ENCODE peak calls at places on chromosomes 7 and 10, in seven cellular contexts. G, W, R, M, V, Q and P are unnamed samples.

GRCh38 chr10:34739915-34740314 is 75.2 kb downstream of the PARD3 start:
- DNase-seq in R (peak; percentile 66), G (no peak), Q (no peak), M (peak; percentile 43), W (peak; percentile 64), V (peak; percentile 91), P (peak; percentile 94)

GRCh38 chr10:69856601-69857166 is 55.0 kb downstream of the COL13A1 start:
- DNase-seq in V (no peak), M (no peak), Q (no peak), G (no peak), W (no peak), R (no peak), P (no peak)

GRCh38 chr10:8137272-8137680 is 82.8 kb downstream of the GATA3 start:
- DNase-seq in V (no peak), G (no peak), W (no peak), M (no peak), R (no peak), Q (no peak), P (no peak)

GRCh38 chr10:24494236-24494635 is 229.5 kb downstream of the ARHGAP21 start:
- DNase-seq in G (no peak), V (no peak), R (no peak), M (no peak), Q (no peak), W (no peak), P (no peak)

GRCh38 chr7:46080595-46081159 is 159.6 kb upstream of the IGFBP3 start:
- DNase-seq in G (no peak), R (no peak), M (no peak), W (no peak), V (peak; percentile 17), Q (no peak), P (no peak)

GRCh38 chr7:134554417-134554966 is 5.6 kb downstream of the AKR1B15 start:
- DNase-seq in W (no peak), R (no peak), M (no peak), G (no peak), Q (no peak), V (no peak), P (no peak)

GRCh38 chr10:81135851-81136250 is 598.1 kb downstream of the SH2D4B start:
- DNase-seq in Q (no peak), W (no peak), M (no peak), G (no peak), V (no peak), R (no peak), P (no peak)

GRCh38 chr10:64648915-64649314 is 1127.7 kb downstream of the REEP3 start:
- DNase-seq in G (no peak), V (no peak), M (no peak), R (peak; percentile 6), Q (no peak), W (no peak), P (peak; percentile 49)

GRCh38 chr10:98492763-98493162 is 46.0 kb upstream of the HPS1 start:
- DNase-seq in G (no peak), W (no peak), R (no peak), V (no peak), M (no peak), Q (no peak), P (no peak)

GRCh38 chr10:114629083-114629823 is 28.8 kb downstream of the ABLIM1 start:
- DNase-seq in W (no peak), G (no peak), Q (no peak), V (no peak), R (no peak), M (no peak), P (no peak)

GRCh38 chr10:34049469-34049868 is 715.0 kb upstream of the NRP1 start:
- DNase-seq in W (no peak), G (no peak), M (no peak), R (no peak), V (peak; percentile 18), Q (no peak), P (no peak)

GRCh38 chr7:111855161-111855841 is 293.0 kb upstream of the IMMP2L start:
- DNase-seq in V (peak; percentile 79), G (no peak), M (no peak), W (peak; percentile 72), Q (peak; percentile 25), R (peak; percentile 70), P (peak; percentile 86)

GRCh38 chr10:132742167-132742836 is 43.6 kb downstream of the NKX6-2 start:
- DNase-seq in V (no peak), R (no peak), M (no peak), W (no peak), Q (no peak), G (no peak), P (no peak)

GRCh38 chr10:29495366-29495765 is 139.4 kb downstream of the SVIL start:
- DNase-seq in M (no peak), W (no peak), Q (no peak), R (no peak), G (no peak), V (no peak), P (no peak)

GRCh38 chr7:159227433-159227832 is 82.8 kb upstream of the VIPR2 start:
- DNase-seq in G (no peak), W (no peak), M (no peak), V (no peak), Q (no peak), R (no peak), P (no peak)

GRCh38 chr7:156532016-156532602 is 108.5 kb upstream of the RNF32 start:
- DNase-seq in R (no peak), V (no peak), G (no peak), M (no peak), W (no peak), Q (no peak), P (no peak)

GRCh38 chr10:71575446-71575845 is 144.1 kb downstream of the C10orf105 start:
- DNase-seq in G (no peak), V (no peak), R (no peak), Q (no peak), M (peak; percentile 46), W (peak; percentile 26), P (no peak)

GRCh38 chr7:137687556-137688280 is 159.1 kb downstream of the DGKI start:
- DNase-seq in G (no peak), M (no peak), W (peak; percentile 38), V (peak; percentile 71), R (no peak), Q (no peak), P (no peak)

DNA sequence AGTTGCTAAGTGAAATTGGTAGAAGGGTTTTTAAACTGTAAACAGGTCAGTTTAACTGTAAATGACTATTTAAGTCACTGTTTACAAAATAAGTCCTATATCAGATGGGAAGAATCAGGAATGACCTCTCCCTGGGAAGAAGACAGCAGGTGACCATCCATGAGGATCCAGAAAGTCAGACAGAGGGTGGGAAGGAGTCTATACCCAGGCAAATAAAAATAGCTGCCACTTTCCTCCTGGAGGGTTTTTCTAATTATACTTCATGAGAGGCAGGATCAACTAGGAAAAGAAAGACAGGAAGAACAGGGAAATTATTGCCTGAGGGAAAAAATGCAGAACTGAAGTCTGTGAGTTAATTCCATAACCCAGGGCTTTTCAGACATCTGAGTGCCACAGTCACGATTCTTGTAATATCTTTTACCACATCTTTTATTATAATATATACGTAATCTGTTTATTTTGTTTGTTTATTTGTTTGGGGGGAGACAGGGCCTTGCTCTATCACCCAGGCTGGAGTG is 7.0 kb downstream of the DNTT start:
- DNase-seq in R (no peak), Q (no peak), V (no peak), W (no peak), M (no peak), G (no peak), P (no peak)
- H3K4me1 ChIP-seq in R (peaks cover 5% of the 10 kb centered on the region), Q (no peaks in the 10 kb centered on the region), V (no peaks in the 10 kb centered on the region), W (no peaks in the 10 kb centered on the region), M (no peaks in the 10 kb centered on the region), G (peaks cover 8% of the 10 kb centered on the region), P (peaks cover 16% of the 10 kb centered on the region)

DNA sequence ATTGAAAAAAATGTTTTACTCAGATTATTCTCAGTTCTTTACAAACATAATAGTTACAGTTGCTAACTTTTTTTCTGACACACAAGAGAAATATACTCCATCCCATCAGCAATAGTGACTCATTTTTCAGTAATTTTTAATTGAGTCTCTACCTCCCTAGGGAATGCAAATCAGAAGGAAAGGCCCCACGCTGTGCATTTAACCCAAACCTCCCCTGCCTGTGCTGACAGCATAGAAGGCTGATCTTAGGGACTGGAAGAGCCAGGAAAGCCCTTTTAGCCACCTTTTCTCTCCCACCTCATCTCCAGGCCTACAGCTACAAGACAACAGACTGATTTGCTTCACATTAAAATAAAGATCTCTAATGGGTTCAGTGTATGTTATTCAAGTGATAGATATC is 24.7 kb upstream of the PIK3CG start:
- DNase-seq in V (peak; percentile 83), M (no peak), G (no peak), Q (no peak), W (peak; percentile 90), R (peak; percentile 42), P (no peak)
- H3K4me1 ChIP-seq in V (peaks cover 2% of the 10 kb centered on the region), M (no peaks in the 10 kb centered on the region), G (no peaks in the 10 kb centered on the region), Q (no peaks in the 10 kb centered on the region), W (peaks cover 13% of the 10 kb centered on the region), R (no peaks in the 10 kb centered on the region), P (no peaks in the 10 kb centered on the region)

GRCh38 chr10:125054216-125054615 is 106.1 kb downstream of the CTBP2 start:
- DNase-seq in R (no peak), M (no peak), V (no peak), Q (no peak), W (no peak), G (no peak), P (no peak)

GRCh38 chr10:125056161-125057132 is 103.9 kb downstream of the CTBP2 start:
- DNase-seq in V (no peak), G (no peak), Q (no peak), W (no peak), R (no peak), M (no peak), P (no peak)

GRCh38 chr10:125057158-125058001 is 103.0 kb downstream of the CTBP2 start:
- DNase-seq in R (no peak), M (peak; percentile 59), G (no peak), V (peak; percentile 99), Q (no peak), W (peak; percentile 94), P (peak; percentile 96)

GRCh38 chr10:125052146-125052545 is 108.2 kb downstream of the CTBP2 start:
- DNase-seq in R (no peak), G (no peak), Q (no peak), W (no peak), M (no peak), V (no peak), P (no peak)

GRCh38 chr10:125054664-125055273 is 105.6 kb downstream of the CTBP2 start:
- DNase-seq in W (no peak), G (no peak), M (no peak), Q (no peak), R (no peak), V (no peak), P (no peak)
- H3K4me1 ChIP-seq in W (peaks cover 21% of the 10 kb centered on the region), G (no peaks in the 10 kb centered on the region), M (peaks cover 82% of the 10 kb centered on the region), Q (peaks cover 21% of the 10 kb centered on the region), R (peaks cover 9% of the 10 kb centered on the region), V (peaks cover 22% of the 10 kb centered on the region), P (peaks cover 51% of the 10 kb centered on the region)

DNA sequence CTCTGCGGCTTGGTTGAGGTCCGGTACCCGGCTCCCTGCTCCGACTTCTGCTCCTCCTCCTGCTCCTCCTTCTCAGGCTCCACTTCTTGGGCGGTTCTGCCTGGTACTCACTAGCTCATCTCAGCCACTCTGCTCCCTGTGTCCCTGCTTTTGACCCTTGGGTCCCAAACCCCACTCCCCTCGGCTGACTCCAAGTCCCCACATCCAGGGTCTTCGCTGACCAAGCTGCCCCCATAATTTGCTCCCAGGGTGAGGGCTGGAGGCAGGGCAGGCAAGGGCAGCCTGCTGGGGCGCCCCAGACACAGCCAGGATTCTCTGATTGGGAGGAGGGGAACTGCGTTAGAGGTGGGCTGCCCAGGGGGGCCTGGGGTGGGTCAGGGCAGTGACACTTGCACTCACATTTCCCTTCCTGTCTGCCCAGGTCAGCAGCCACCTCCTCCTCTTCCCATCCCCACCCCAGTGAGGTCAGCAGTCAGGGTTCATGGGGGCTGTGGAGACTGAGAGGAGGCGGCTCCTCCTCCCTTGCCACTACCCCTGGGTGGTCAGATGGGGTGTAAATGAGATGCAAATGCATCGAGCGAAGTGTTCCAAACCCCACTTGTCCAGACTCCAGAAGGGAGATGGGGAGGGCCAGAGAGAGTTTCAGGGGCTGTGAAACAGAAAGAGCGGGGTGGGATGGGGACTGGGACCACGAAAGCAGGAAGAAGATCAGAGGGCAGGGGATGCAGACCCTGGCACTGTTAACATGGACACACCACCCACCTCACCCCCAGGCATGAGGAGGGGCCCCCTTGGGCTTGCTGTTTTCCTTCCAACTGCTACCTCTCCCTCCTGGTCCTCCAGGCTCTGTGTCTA is 2.1 kb downstream of the SMARCD3 start:
- DNase-seq in V (no peak), W (peak; percentile 93), Q (no peak), G (no peak), M (no peak), R (no peak), P (peak; percentile 5)
- H3K4me1 ChIP-seq in V (peaks cover 38% of the 10 kb centered on the region), W (peaks cover 46% of the 10 kb centered on the region), Q (peaks cover 43% of the 10 kb centered on the region), G (peaks cover 50% of the 10 kb centered on the region), M (peaks cover 53% of the 10 kb centered on the region), R (peaks cover 33% of the 10 kb centered on the region), P (peaks cover 46% of the 10 kb centered on the region)